ENCODE peak calls at places on chromosome 9, in nine cellular contexts. V is T-helper 2 cell; M is mesendoderm; C is EH; N is RPMI7951; A is EL; Y is Right ventricle myocardium superior; H is neural progenitor cell; F is CD8-positive, alpha-beta memory T cell. E is an unnamed sample.
A peak's percentile ranks its signal among the peaks of the same experiment; 100 is the strongest.

GRCh38 chr9:88748566-88749238 is 213.7 kb downstream of the NXNL2 start:
- DNase-seq in V (no peak), M (no peak), C (peak; percentile 72), N (peak; percentile 47), A (peak; percentile 54), Y (peak; percentile 75), H (peak; percentile 48), F (no peak), E (no peak)

GRCh38 chr9:125161284-125161918 is 18.1 kb upstream of the SCAI start:
- DNase-seq in V (no peak), M (no peak), C (peak; percentile 70), N (no peak), A (peak; percentile 69), Y (no peak), H (no peak), F (no peak), E (no peak)

GRCh38 chr9:3526903-3527652 is 1.3 kb upstream of the RFX3 start:
- DNase-seq in V (peak; percentile 77), M (peak; percentile 76), C (peak; percentile 11), N (peak; percentile 15), A (peak; percentile 30), Y (no peak), H (peak; percentile 77), F (no peak), E (no peak)

GRCh38 chr9:16026886-16027285 is 474.0 kb downstream of the CCDC171 start:
- DNase-seq in V (no peak), M (no peak), C (peak; percentile 67), N (peak; percentile 43), A (peak; percentile 31), Y (no peak), H (no peak), F (no peak), E (no peak)

GRCh38 chr9:127305450-127306226 is 41.1 kb downstream of the GARNL3 start:
- DNase-seq in V (no peak), M (peak; percentile 35), C (no peak), N (no peak), A (no peak), Y (no peak), H (no peak), F (no peak), E (no peak)

GRCh38 chr9:130936285-130937117 is 2.5 kb downstream of the FIBCD1 start:
- DNase-seq in V (no peak), M (peak; percentile 94), C (peak; percentile 87), N (peak; percentile 90), A (peak; percentile 91), Y (no peak), H (peak; percentile 93), F (no peak), E (no peak)

GRCh38 chr9:136995772-136996308 is 528 bp downstream of the CLIC3 start:
- DNase-seq in V (no peak), M (no peak), C (peak; percentile 56), N (peak; percentile 28), A (peak; percentile 63), Y (no peak), H (no peak), F (no peak), E (peak; percentile 25)

GRCh38 chr9:75903785-75904360 is 13.4 kb downstream of the PCSK5 start:
- DNase-seq in V (no peak), M (peak; percentile 78), C (peak; percentile 4), N (peak; percentile 7), A (no peak), Y (no peak), H (no peak), F (no peak), E (no peak)

GRCh38 chr9:14824481-14824880 is 85.7 kb downstream of the FREM1 start:
- DNase-seq in V (no peak), M (no peak), C (no peak), N (no peak), A (no peak), Y (no peak), H (no peak), F (no peak), E (no peak)

GRCh38 chr9:131585375-131585774 is 40.1 kb downstream of the PRRT1B start:
- DNase-seq in V (peak; percentile 56), M (no peak), C (peak; percentile 44), N (peak; percentile 18), A (peak; percentile 40), Y (peak; percentile 57), H (no peak), F (peak; percentile 43), E (no peak)

GRCh38 chr9:97536480-97536879 is 35.0 kb downstream of the TMOD1 start:
- DNase-seq in V (no peak), M (no peak), C (no peak), N (no peak), A (no peak), Y (no peak), H (no peak), F (no peak), E (no peak)

GRCh38 chr9:125189011-125189360 is 617 bp downstream of the PPP6C start:
- DNase-seq in V (no peak), M (no peak), C (peak; percentile 23), N (no peak), A (peak; percentile 15), Y (peak; percentile 50), H (peak; percentile 61), F (no peak), E (peak; percentile 51)

GRCh38 chr9:97788763-97789663 is 64.0 kb upstream of the FOXE1 start:
- DNase-seq in V (no peak), M (no peak), C (peak; percentile 46), N (no peak), A (peak; percentile 58), Y (no peak), H (no peak), F (no peak), E (no peak)

GRCh38 chr9:111728617-111729366 is 65.9 kb downstream of the SHOC1 start:
- DNase-seq in V (no peak), M (no peak), C (peak; percentile 93), N (peak; percentile 91), A (peak; percentile 94), Y (no peak), H (no peak), F (no peak), E (no peak)

GRCh38 chr9:114310471-114311450 is 12.1 kb upstream of the ORM1 start:
- DNase-seq in V (no peak), M (no peak), C (no peak), N (no peak), A (no peak), Y (no peak), H (no peak), F (no peak), E (no peak)

GRCh38 chr9:123637596-123637939 is 281.6 kb downstream of the CRB2 start:
- DNase-seq in V (no peak), M (no peak), C (peak; percentile 31), N (peak; percentile 34), A (no peak), Y (no peak), H (no peak), F (no peak), E (no peak)

GRCh38 chr9:76605271-76605670 is 146.3 kb downstream of the GCNT1 start:
- DNase-seq in V (no peak), M (no peak), C (no peak), N (no peak), A (no peak), Y (no peak), H (no peak), F (no peak), E (no peak)